ENCODE peak calls at places on chromosomes 16 and 17, in six cellular contexts. One of them, this sample, is unnamed.
A peak's percentile ranks its signal among the peaks of the same experiment; 100 is the strongest.

GRCh38 chr16:87344931-87345631 is 27.9 kb upstream of the C16orf95 start:
- DNase-seq in GM23248: no peak
- DNase-seq in HCT116: no peak
- DNase-seq in GM23338: peak; percentile 36
- DNase-seq in PC-9: no peak
- DNase-seq in MM.1S: no peak
- DNase-seq in this sample: no peak

GRCh38 chr17:79125503-79125902 is 50.9 kb downstream of the ENGASE start:
- DNase-seq in HCT116: no peak
- DNase-seq in GM23338: no peak
- DNase-seq in MM.1S: no peak
- DNase-seq in GM23248: no peak
- DNase-seq in PC-9: no peak
- DNase-seq in this sample: no peak

GRCh38 chr17:72120878-72121163 is at the start of gene SOX9:
- DNase-seq in GM23338: peak; percentile 97
- DNase-seq in GM23248: peak; percentile 96
- DNase-seq in HCT116: peak; percentile 95
- DNase-seq in PC-9: peak; percentile 91
- DNase-seq in MM.1S: peak; percentile 79
- DNase-seq in this sample: no peak

GRCh38 chr16:25192096-25192495 is 24.7 kb upstream of the AQP8 start:
- DNase-seq in GM23338: no peak
- DNase-seq in HCT116: no peak
- DNase-seq in GM23248: peak; percentile 59
- DNase-seq in MM.1S: no peak
- DNase-seq in PC-9: no peak
- DNase-seq in this sample: no peak

GRCh38 chr17:31424944-31425582 is 33.6 kb downstream of the RAB11FIP4 start:
- DNase-seq in GM23248: no peak
- DNase-seq in GM23338: peak; percentile 62
- DNase-seq in MM.1S: no peak
- DNase-seq in HCT116: no peak
- DNase-seq in PC-9: no peak
- DNase-seq in this sample: no peak

GRCh38 chr17:68248886-68249872 is 1.3 kb downstream of the AMZ2 start:
- DNase-seq in GM23338: no peak
- DNase-seq in GM23248: peak; percentile 45
- DNase-seq in MM.1S: no peak
- DNase-seq in HCT116: no peak
- DNase-seq in PC-9: no peak
- DNase-seq in this sample: peak; percentile 71

GRCh38 chr16:4409081-4409932 is 7.1 kb downstream of the CORO7 start:
- DNase-seq in MM.1S: no peak
- DNase-seq in GM23248: peak; percentile 35
- DNase-seq in HCT116: no peak
- DNase-seq in GM23338: peak; percentile 45
- DNase-seq in PC-9: no peak
- DNase-seq in this sample: no peak

GRCh38 chr16:20319406-20319805 is 7.9 kb downstream of the GP2 start:
- DNase-seq in GM23338: no peak
- DNase-seq in GM23248: no peak
- DNase-seq in PC-9: no peak
- DNase-seq in MM.1S: no peak
- DNase-seq in HCT116: no peak
- DNase-seq in this sample: no peak

GRCh38 chr16:1333149-1333812 is at the start of gene BAIAP3:
- DNase-seq in GM23248: peak; percentile 75
- DNase-seq in PC-9: peak; percentile 56
- DNase-seq in MM.1S: no peak
- DNase-seq in HCT116: no peak
- DNase-seq in GM23338: peak; percentile 77
- DNase-seq in this sample: peak; percentile 49

GRCh38 chr16:1335996-1336395 is 2.6 kb downstream of the BAIAP3 start:
- DNase-seq in MM.1S: no peak
- DNase-seq in HCT116: no peak
- DNase-seq in GM23248: no peak
- DNase-seq in GM23338: peak; percentile 72
- DNase-seq in PC-9: no peak
- DNase-seq in this sample: no peak

GRCh38 chr16:1333854-1334719 is 642 bp downstream of the BAIAP3 start:
- DNase-seq in GM23338: peak; percentile 59
- DNase-seq in MM.1S: no peak
- DNase-seq in HCT116: no peak
- DNase-seq in PC-9: no peak
- DNase-seq in GM23248: no peak
- DNase-seq in this sample: no peak

GRCh38 chr16:1335211-1335971 is 1.9 kb downstream of the BAIAP3 start:
- DNase-seq in GM23338: no peak
- DNase-seq in MM.1S: no peak
- DNase-seq in GM23248: no peak
- DNase-seq in HCT116: no peak
- DNase-seq in PC-9: no peak
- DNase-seq in this sample: no peak

GRCh38 chr16:1334739-1335138 is 1.3 kb downstream of the BAIAP3 start:
- DNase-seq in GM23338: no peak
- DNase-seq in HCT116: no peak
- DNase-seq in MM.1S: no peak
- DNase-seq in PC-9: no peak
- DNase-seq in GM23248: no peak
- DNase-seq in this sample: no peak
- H3K4me2 ChIP-seq in GM23338: peak overlapping the region; percentile 95
- H3K4me2 ChIP-seq in HCT116: peak overlapping the region; percentile 87
- H3K4me2 ChIP-seq in MM.1S: no peak overlapping the region
- H3K4me2 ChIP-seq in PC-9: no peak overlapping the region
- H3K4me2 ChIP-seq in GM23248: no peak overlapping the region
- H3K4me2 ChIP-seq in this sample: no peak overlapping the region

GRCh38 chr17:35705230-35705629 is 26.2 kb upstream of the RASL10B start:
- DNase-seq in MM.1S: no peak
- DNase-seq in PC-9: no peak
- DNase-seq in HCT116: no peak
- DNase-seq in GM23338: no peak
- DNase-seq in GM23248: no peak
- DNase-seq in this sample: no peak
- H3K9me2 ChIP-seq in MM.1S: no peaks in the 10 kb centered on the region
- H3K9me2 ChIP-seq in PC-9: no peaks in the 10 kb centered on the region
- H3K9me2 ChIP-seq in HCT116: no peaks in the 10 kb centered on the region
- H3K9me2 ChIP-seq in GM23338: no peaks in the 10 kb centered on the region
- H3K9me2 ChIP-seq in GM23248: no peaks in the 10 kb centered on the region
- H3K9me2 ChIP-seq in this sample: no peaks in the 10 kb centered on the region

GRCh38 chr16:12159028-12159427 is 182.5 kb downstream of the SNX29 start:
- DNase-seq in GM23248: peak; percentile 35
- DNase-seq in GM23338: no peak
- DNase-seq in MM.1S: no peak
- DNase-seq in HCT116: no peak
- DNase-seq in PC-9: no peak
- DNase-seq in this sample: no peak
- H3K4me2 ChIP-seq in GM23248: peak overlapping the region; percentile 25
- H3K4me2 ChIP-seq in GM23338: no peak overlapping the region
- H3K4me2 ChIP-seq in MM.1S: no peak overlapping the region
- H3K4me2 ChIP-seq in HCT116: no peak overlapping the region
- H3K4me2 ChIP-seq in PC-9: no peak overlapping the region
- H3K4me2 ChIP-seq in this sample: no peak overlapping the region

GRCh38 chr16:84699147-84699711 is 571 bp upstream of the USP10 start:
- DNase-seq in PC-9: no peak
- DNase-seq in GM23338: no peak
- DNase-seq in GM23248: peak; percentile 43
- DNase-seq in MM.1S: no peak
- DNase-seq in HCT116: no peak
- DNase-seq in this sample: no peak

GRCh38 chr16:84690088-84690819 is 9.5 kb upstream of the USP10 start:
- DNase-seq in GM23248: peak; percentile 65
- DNase-seq in HCT116: no peak
- DNase-seq in MM.1S: no peak
- DNase-seq in PC-9: no peak
- DNase-seq in GM23338: no peak
- DNase-seq in this sample: no peak

GRCh38 chr16:84699712-84700517 is at the start of gene USP10:
- DNase-seq in GM23248: peak; percentile 90
- DNase-seq in GM23338: peak; percentile 94
- DNase-seq in MM.1S: peak; percentile 66
- DNase-seq in HCT116: peak; percentile 37
- DNase-seq in PC-9: peak; percentile 86
- DNase-seq in this sample: peak; percentile 89

GRCh38 chr16:84692451-84692850 is 7.3 kb upstream of the USP10 start:
- DNase-seq in HCT116: no peak
- DNase-seq in GM23248: no peak
- DNase-seq in GM23338: no peak
- DNase-seq in PC-9: no peak
- DNase-seq in MM.1S: no peak
- DNase-seq in this sample: no peak

DNA sequence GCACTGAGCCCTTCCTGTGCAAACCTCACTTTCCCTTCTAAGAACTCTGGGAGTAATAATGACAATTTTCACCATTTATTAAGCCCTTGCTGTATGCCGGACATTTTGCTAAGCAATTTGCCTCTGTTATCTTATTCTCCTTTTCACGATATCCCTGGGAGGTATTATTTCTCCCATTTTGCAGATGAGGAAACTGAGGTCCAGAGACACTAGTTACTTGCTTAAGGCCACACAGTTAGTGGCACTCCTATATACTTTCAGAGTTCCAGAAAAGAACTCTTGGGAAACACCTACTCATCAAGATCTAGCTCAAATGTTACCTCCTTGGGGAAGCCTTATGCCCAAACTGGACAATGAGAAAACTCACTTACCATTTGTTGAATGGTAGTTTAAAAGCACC is 4.8 kb upstream of the USP10 start:
- DNase-seq in GM23338: no peak
- DNase-seq in GM23248: no peak
- DNase-seq in MM.1S: no peak
- DNase-seq in HCT116: no peak
- DNase-seq in PC-9: no peak
- DNase-seq in this sample: no peak
- H3K9me2 ChIP-seq in GM23338: peaks cover 5% of the 10 kb centered on the region
- H3K9me2 ChIP-seq in GM23248: no peaks in the 10 kb centered on the region
- H3K9me2 ChIP-seq in MM.1S: no peaks in the 10 kb centered on the region
- H3K9me2 ChIP-seq in HCT116: no peaks in the 10 kb centered on the region
- H3K9me2 ChIP-seq in PC-9: no peaks in the 10 kb centered on the region
- H3K9me2 ChIP-seq in this sample: no peaks in the 10 kb centered on the region

GRCh38 chr17:50672831-50673551 is 34.7 kb downstream of the ANKRD40 start:
- DNase-seq in GM23248: no peak
- DNase-seq in PC-9: no peak
- DNase-seq in GM23338: no peak
- DNase-seq in MM.1S: no peak
- DNase-seq in HCT116: no peak
- DNase-seq in this sample: no peak
- H3K4me2 ChIP-seq in GM23248: no peak overlapping the region
- H3K4me2 ChIP-seq in PC-9: no peak overlapping the region
- H3K4me2 ChIP-seq in GM23338: no peak overlapping the region
- H3K4me2 ChIP-seq in MM.1S: no peak overlapping the region
- H3K4me2 ChIP-seq in HCT116: peak overlapping the region; percentile 8
- H3K4me2 ChIP-seq in this sample: no peak overlapping the region

GRCh38 chr16:67412294-67412693 is 4.0 kb downstream of the ZDHHC1 start:
- DNase-seq in GM23248: no peak
- DNase-seq in HCT116: no peak
- DNase-seq in GM23338: no peak
- DNase-seq in PC-9: no peak
- DNase-seq in MM.1S: no peak
- DNase-seq in this sample: no peak
- H3K9me2 ChIP-seq in GM23248: no peaks in the 10 kb centered on the region
- H3K9me2 ChIP-seq in HCT116: no peaks in the 10 kb centered on the region
- H3K9me2 ChIP-seq in GM23338: no peaks in the 10 kb centered on the region
- H3K9me2 ChIP-seq in PC-9: no peaks in the 10 kb centered on the region
- H3K9me2 ChIP-seq in MM.1S: no peaks in the 10 kb centered on the region
- H3K9me2 ChIP-seq in this sample: no peaks in the 10 kb centered on the region

DNA sequence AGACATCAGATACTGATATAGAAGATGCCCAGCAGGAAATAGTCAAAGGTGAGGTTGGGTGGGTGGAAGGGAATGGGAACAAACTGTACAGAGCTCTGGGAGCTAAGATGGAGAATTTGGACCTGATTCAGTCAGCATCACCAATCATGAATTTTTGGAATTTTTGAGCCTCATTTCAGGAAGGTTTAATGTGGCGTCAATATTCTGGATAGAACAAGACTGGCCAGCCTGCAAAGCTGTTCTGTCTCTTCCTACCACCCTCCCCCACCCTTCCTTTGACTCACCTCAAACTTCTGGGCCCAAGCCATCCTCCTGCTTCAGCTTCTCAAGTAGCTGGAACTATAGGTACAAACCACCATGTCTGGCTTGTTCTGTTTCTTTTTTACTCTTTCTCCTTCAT is 32.6 kb downstream of the CTCF start:
- DNase-seq in MM.1S: no peak
- DNase-seq in GM23338: peak; percentile 56
- DNase-seq in GM23248: peak; percentile 84
- DNase-seq in PC-9: no peak
- DNase-seq in HCT116: no peak
- DNase-seq in this sample: no peak
- H3K4me2 ChIP-seq in MM.1S: no peak overlapping the region
- H3K4me2 ChIP-seq in GM23338: peak overlapping the region; percentile 70
- H3K4me2 ChIP-seq in GM23248: peak overlapping the region; percentile 31
- H3K4me2 ChIP-seq in PC-9: no peak overlapping the region
- H3K4me2 ChIP-seq in HCT116: no peak overlapping the region
- H3K4me2 ChIP-seq in this sample: no peak overlapping the region

GRCh38 chr17:21388944-21389343 is 12.8 kb downstream of the KCNJ12 start:
- DNase-seq in MM.1S: no peak
- DNase-seq in PC-9: no peak
- DNase-seq in GM23248: no peak
- DNase-seq in GM23338: peak; percentile 51
- DNase-seq in HCT116: no peak
- DNase-seq in this sample: no peak

GRCh38 chr17:21394265-21394664 is 18.1 kb downstream of the KCNJ12 start:
- DNase-seq in MM.1S: no peak
- DNase-seq in HCT116: no peak
- DNase-seq in GM23248: peak; percentile 80
- DNase-seq in PC-9: no peak
- DNase-seq in GM23338: no peak
- DNase-seq in this sample: no peak

GRCh38 chr17:21389352-21389751 is 13.2 kb downstream of the KCNJ12 start:
- DNase-seq in GM23338: no peak
- DNase-seq in GM23248: no peak
- DNase-seq in MM.1S: no peak
- DNase-seq in PC-9: no peak
- DNase-seq in HCT116: no peak
- DNase-seq in this sample: no peak

GRCh38 chr17:21390294-21390693 is 14.1 kb downstream of the KCNJ12 start:
- DNase-seq in GM23338: no peak
- DNase-seq in PC-9: no peak
- DNase-seq in MM.1S: no peak
- DNase-seq in HCT116: no peak
- DNase-seq in GM23248: no peak
- DNase-seq in this sample: no peak

DNA sequence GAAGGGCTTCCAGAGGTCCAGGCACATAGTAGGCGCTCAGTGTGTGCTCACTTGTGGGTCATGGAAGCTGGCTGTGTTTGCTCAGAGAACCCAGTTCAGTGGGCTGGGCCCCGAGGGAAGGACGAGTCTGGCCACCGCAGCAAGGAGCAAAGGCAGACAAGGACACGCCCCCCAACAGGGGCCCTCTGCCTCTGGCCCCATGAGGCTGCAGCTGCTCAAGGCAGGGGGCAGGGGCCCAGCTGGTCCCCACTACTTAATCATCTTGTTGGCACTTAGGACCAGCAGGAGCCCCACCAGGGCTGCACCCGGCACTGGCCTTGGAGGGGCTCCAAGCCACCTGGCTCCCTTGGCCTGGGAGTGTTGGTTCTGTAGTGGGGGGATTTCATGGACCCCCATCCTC is 16.1 kb downstream of the KCNJ12 start:
- DNase-seq in GM23248: no peak
- DNase-seq in PC-9: no peak
- DNase-seq in HCT116: no peak
- DNase-seq in GM23338: no peak
- DNase-seq in MM.1S: no peak
- DNase-seq in this sample: no peak
- H3K9me2 ChIP-seq in GM23248: no peaks in the 10 kb centered on the region
- H3K9me2 ChIP-seq in PC-9: no peaks in the 10 kb centered on the region
- H3K9me2 ChIP-seq in HCT116: no peaks in the 10 kb centered on the region
- H3K9me2 ChIP-seq in GM23338: no peaks in the 10 kb centered on the region
- H3K9me2 ChIP-seq in MM.1S: no peaks in the 10 kb centered on the region
- H3K9me2 ChIP-seq in this sample: no peaks in the 10 kb centered on the region

This sample was measured in OCI-LY7.